ENCODE peak calls at places on chromosomes 4 and X, in seven cellular contexts. M is HAP-1, O is breast epithelium, Y is OCI-M1, D is left ventricle myocardium inferior, K is GM03348, T is brain microvascular endothelial cell. A is an unnamed sample.

GRCh38 chr4:1767058-1767769 is 25.9 kb upstream of the FGFR3 start:
- DNase-seq in M (peak), O (no peak), Y (no peak), D (no peak), K (peak), T (no peak), A (no peak)

GRCh38 chr4:7101692-7102515 is 34.0 kb upstream of the GRPEL1 start:
- DNase-seq in M (peak), O (peak), Y (peak), D (peak), K (peak), T (peak), A (peak)

GRCh38 chr4:140777401-140777800 is 21.2 kb upstream of the TBC1D9 start:
- DNase-seq in M (no peak), O (no peak), Y (no peak), D (no peak), K (no peak), T (no peak), A (no peak)

GRCh38 chr4:172858731-172859230 is 309.8 kb upstream of the GALNT7 start:
- DNase-seq in M (no peak), O (no peak), Y (no peak), D (no peak), K (no peak), T (no peak), A (no peak)

GRCh38 chrX:2391869-2392606 is 108.7 kb downstream of the DHRSX start:
- DNase-seq in M (no peak), O (no peak), Y (no peak), D (no peak), K (peak), T (peak), A (peak)

GRCh38 chr4:39706334-39706733 is 8.4 kb downstream of the UBE2K start:
- DNase-seq in M (no peak), O (peak), Y (no peak), D (peak), K (peak), T (peak), A (peak)

GRCh38 chrX:7215842-7216241 is 67.9 kb upstream of the PUDP start:
- DNase-seq in M (no peak), O (no peak), Y (no peak), D (no peak), K (peak), T (no peak), A (no peak)

GRCh38 chrX:37357436-37357835 is 8.3 kb downstream of the PRRG1 start:
- DNase-seq in M (no peak), O (no peak), Y (no peak), D (no peak), K (no peak), T (no peak), A (no peak)

GRCh38 chr4:110287130-110287529 is 88.7 kb upstream of the ELOVL6 start:
- DNase-seq in M (no peak), O (no peak), Y (peak), D (no peak), K (peak), T (peak), A (peak)

GRCh38 chr4:8281519-8282133 is 12.1 kb downstream of the HTRA3 start:
- DNase-seq in M (no peak), O (no peak), Y (no peak), D (peak), K (peak), T (no peak), A (peak)

GRCh38 chr4:157819693-157820464 is 352.9 kb downstream of the GASK1B start:
- DNase-seq in M (no peak), O (no peak), Y (no peak), D (no peak), K (no peak), T (no peak), A (peak)

GRCh38 chrX:121479406-121479805 is 432.0 kb downstream of the GLUD2 start:
- DNase-seq in M (no peak), O (no peak), Y (no peak), D (no peak), K (no peak), T (peak), A (no peak)

GRCh38 chrX:42087960-42088359 is 164.6 kb upstream of the CASK start:
- DNase-seq in M (peak), O (no peak), Y (no peak), D (no peak), K (no peak), T (no peak), A (no peak)

GRCh38 chr4:150668824-150669223 is 86.9 kb downstream of the MAB21L2 start:
- DNase-seq in M (no peak), O (no peak), Y (no peak), D (no peak), K (no peak), T (no peak), A (no peak)

GRCh38 chrX:124406294-124407013 is 60.1 kb downstream of the SH2D1A start:
- DNase-seq in M (peak), O (no peak), Y (peak), D (no peak), K (peak), T (peak), A (peak)

GRCh38 chrX:154033848-154034247 is 14.1 kb upstream of the IRAK1 start:
- DNase-seq in M (no peak), O (no peak), Y (no peak), D (no peak), K (no peak), T (no peak), A (no peak)

GRCh38 chr4:76943790-76944189 is 5.8 kb upstream of the SEPTIN11 start:
- DNase-seq in M (no peak), O (no peak), Y (no peak), D (no peak), K (peak), T (no peak), A (peak)

GRCh38 chr4:115986573-115986972 is 873.2 kb upstream of the NDST4 start:
- DNase-seq in M (no peak), O (no peak), Y (no peak), D (no peak), K (no peak), T (no peak), A (no peak)

GRCh38 chr4:37956941-37957340 is 3.3 kb upstream of the PTTG2 start:
- DNase-seq in M (no peak), O (no peak), Y (no peak), D (no peak), K (no peak), T (no peak), A (no peak)

GRCh38 chr4:52054254-52054653 is 3.1 kb downstream of the SPATA18 start:
- DNase-seq in M (no peak), O (no peak), Y (no peak), D (no peak), K (no peak), T (no peak), A (no peak)

GRCh38 chr4:10054571-10055041 is 33.3 kb upstream of the SLC2A9 start:
- DNase-seq in M (no peak), O (no peak), Y (no peak), D (no peak), K (no peak), T (no peak), A (no peak)

GRCh38 chrX:23799469-23800065 is 16.6 kb downstream of the SAT1 start:
- DNase-seq in M (no peak), O (no peak), Y (peak), D (no peak), K (no peak), T (no peak), A (no peak)

GRCh38 chrX:155985208-155985607 is 12.3 kb upstream of the IL9R start:
- DNase-seq in M (no peak), O (no peak), Y (no peak), D (no peak), K (no peak), T (no peak), A (no peak)

GRCh38 chr4:13989496-13989895 is 362.0 kb upstream of the BOD1L1 start:
- DNase-seq in M (no peak), O (no peak), Y (no peak), D (no peak), K (no peak), T (peak), A (peak)

GRCh38 chr4:82138376-82138775 is 235.4 kb downstream of the HNRNPD start:
- DNase-seq in M (no peak), O (no peak), Y (no peak), D (no peak), K (no peak), T (no peak), A (no peak)

A was measured in adrenal gland.